ENCODE peak calls at places on chromosomes 3 and 15, in four cellular contexts. U, N, P and R are unnamed samples. For H3K27me3, the result is how much of the 10 kb centered on the place peaks cover.

GRCh38 chr3:14319654-14320182 is 82.7 kb upstream of the SLC6A6 start:
- DNase-seq in U (no peak), N (peak), P (no peak), R (no peak)

GRCh38 chr15:92079047-92079446 is 225.5 kb downstream of the SLCO3A1 start:
- DNase-seq in U (no peak), N (peak), P (no peak), R (no peak)

GRCh38 chr3:9496893-9497292 is 56.7 kb downstream of the LHFPL4 start:
- DNase-seq in U (no peak), N (no peak), P (no peak), R (no peak)

GRCh38 chr3:47022540-47023161 is 43.2 kb downstream of the NBEAL2 start:
- DNase-seq in U (no peak), N (no peak), P (no peak), R (no peak)

GRCh38 chr15:100083572-100083971 is 258.2 kb downstream of the ADAMTS17 start:
- DNase-seq in U (peak), N (no peak), P (no peak), R (peak)

GRCh38 chr3:159994182-159994581 is 5.5 kb downstream of the IL12A start:
- DNase-seq in U (no peak), N (no peak), P (no peak), R (no peak)

GRCh38 chr3:100457811-100458210 is 34.6 kb upstream of the TMEM45A start:
- DNase-seq in U (no peak), N (no peak), P (no peak), R (no peak)

GRCh38 chr3:148943531-148944200 is 47.7 kb upstream of the GYG1 start:
- DNase-seq in U (no peak), N (peak), P (no peak), R (no peak)

GRCh38 chr3:124557433-124558232 is 172.6 kb upstream of the UMPS start:
- DNase-seq in U (no peak), N (peak), P (no peak), R (no peak)

GRCh38 chr3:119939087-119939486 is 155.2 kb downstream of the GSK3B start:
- DNase-seq in U (no peak), N (no peak), P (no peak), R (no peak)

GRCh38 chr15:31328425-31328998 is 1.9 kb downstream of the KLF13 start:
- DNase-seq in U (no peak), N (peak), P (no peak), R (no peak)

GRCh38 chr3:196287066-196287404 is 491 bp downstream of the PCYT1A start:
- DNase-seq in U (peak), N (no peak), P (no peak), R (no peak)

GRCh38 chr3:18153571-18154173 is 271.5 kb downstream of the SATB1 start:
- DNase-seq in U (no peak), N (no peak), P (no peak), R (no peak)

GRCh38 chr3:192449036-192449435 is 278.3 kb downstream of the FGF12 start:
- DNase-seq in U (no peak), N (no peak), P (no peak), R (no peak)

GRCh38 chr3:133676336-133677118 is 14.8 kb upstream of the TOPBP1 start:
- DNase-seq in U (no peak), N (no peak), P (no peak), R (no peak)

GRCh38 chr3:141959921-141960554 is 83.6 kb downstream of the ATP1B3 start:
- DNase-seq in U (no peak), N (no peak), P (no peak), R (no peak)

GRCh38 chr3:131731709-131732108 is 228.9 kb upstream of the MRPL3 start:
- DNase-seq in U (no peak), N (no peak), P (no peak), R (no peak)

GRCh38 chr3:55721716-55722484 is 234.8 kb upstream of the WNT5A start:
- DNase-seq in U (no peak), N (no peak), P (no peak), R (no peak)

GRCh38 chr3:9124725-9125124 is 124.7 kb downstream of the SRGAP3 start:
- DNase-seq in U (no peak), N (no peak), P (no peak), R (no peak)

DNA sequence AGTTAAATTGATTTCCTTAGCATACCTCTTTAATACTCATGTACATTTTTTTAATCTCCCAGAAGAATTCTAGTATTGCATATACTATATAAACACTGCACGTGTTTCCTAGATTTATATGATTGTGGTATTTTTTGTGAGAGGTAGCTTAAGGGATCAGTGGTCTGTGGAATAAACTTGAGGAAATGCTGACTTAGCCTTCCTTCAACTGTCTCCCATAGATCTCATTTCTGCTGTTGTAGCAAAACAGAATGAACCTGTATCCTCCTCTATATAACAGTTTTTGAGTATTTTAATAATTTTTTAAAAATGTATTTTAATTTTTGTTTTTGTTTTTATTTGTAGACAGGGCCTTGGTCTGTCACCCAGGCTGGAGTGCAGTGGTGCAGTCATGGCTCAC is 86.8 kb downstream of the TCF12 start:
- DNase-seq in U (no peak), N (no peak), P (no peak), R (no peak)
- TF ChIP-seq CTCF in U (no peak), N (no peak), P (no peak), R (no peak)

DNA sequence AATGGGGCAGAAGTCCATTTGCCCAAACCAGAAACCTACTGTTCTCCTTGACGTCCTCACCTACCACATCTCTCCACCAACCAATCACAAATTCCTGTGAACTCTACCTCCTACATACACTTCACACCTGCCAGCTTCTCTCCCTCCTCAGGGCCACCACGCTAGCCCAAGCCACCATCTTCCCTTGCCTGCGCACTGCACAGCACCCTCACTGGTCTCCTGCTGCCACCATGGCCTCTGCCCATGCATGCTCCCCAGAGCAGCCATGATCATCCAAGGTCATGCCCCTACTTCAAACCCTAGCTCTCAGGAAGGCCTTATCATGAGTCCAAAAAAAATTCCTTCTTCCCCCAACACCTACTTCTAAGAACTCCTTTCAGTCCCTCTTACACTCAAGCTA is 1.1 kb upstream of the EPHB3 start:
- DNase-seq in U (no peak), N (no peak), P (peak), R (no peak)
- H3K27me3 ChIP-seq in U (under half), N (under half), P (under half), R (under half)

DNA sequence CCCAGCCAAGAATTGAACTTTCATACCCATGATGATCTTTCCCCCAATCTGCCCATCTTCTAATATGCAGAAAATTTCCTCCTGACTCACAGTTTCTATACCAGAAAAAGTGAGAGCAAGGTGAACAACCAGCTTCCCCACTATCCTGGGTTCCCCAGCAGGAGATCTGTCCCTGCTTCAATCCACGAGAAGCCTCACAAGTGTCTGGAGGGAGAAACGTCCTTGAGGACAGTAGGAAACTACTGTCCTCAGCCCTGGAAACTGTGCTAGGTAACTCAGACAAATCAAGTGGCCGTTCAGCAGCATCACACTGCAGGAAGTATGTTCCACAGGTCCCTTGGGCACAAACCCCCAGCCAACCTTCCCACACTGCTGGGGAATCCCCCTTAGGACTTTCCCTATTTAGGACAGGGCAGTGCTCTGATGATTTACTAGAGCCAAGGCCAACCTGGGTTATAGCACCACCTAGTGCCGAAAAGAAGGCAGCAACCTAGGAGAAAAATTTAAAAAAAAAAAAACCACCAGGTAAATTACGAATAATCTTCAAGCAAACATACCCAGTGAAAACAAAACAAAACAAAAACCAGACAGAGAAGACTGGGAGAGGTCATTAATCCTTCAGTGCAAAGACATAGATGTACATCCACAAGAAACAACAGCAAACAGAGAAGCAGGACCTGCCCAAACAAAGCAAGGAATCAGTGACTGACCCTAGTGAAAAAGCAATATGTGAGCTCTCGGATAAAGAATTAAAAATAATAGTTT is 36.0 kb downstream of the MORC1 start:
- DNase-seq in U (no peak), N (peak), P (no peak), R (no peak)
- TF ChIP-seq CTCF in U (no peak), N (peak), P (peak), R (no peak)

GRCh38 chr15:69700380-69700779 is 247.8 kb downstream of the RPLP1 start:
- DNase-seq in U (no peak), N (no peak), P (no peak), R (no peak)
- H3K27me3 ChIP-seq in U (under half), N (under half), P (under half), R (under half)

DNA sequence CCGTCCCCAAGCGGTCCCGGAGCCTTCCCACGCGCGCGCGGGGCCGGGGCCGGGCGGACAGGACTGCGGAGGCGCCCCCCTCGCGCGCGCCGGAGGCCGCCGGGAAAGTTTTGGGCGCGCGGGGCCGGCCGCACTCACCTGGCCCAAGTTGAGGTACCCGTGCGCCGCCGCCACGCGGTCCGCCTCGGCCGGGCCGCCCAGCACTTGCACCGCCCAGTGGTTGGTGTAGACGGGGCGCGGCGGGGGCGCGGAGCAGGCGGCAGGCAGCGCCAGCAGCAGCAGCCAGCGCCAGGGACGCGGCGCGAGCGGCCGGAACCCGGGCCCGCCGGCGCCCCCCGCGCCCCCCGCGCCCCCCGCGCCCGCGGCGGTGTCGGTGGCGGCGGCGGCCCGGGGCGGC is 273 bp downstream of the PCSK6 start:
- DNase-seq in U (no peak), N (peak), P (no peak), R (no peak)
- TF ChIP-seq CTCF in U (no peak), N (no peak), P (peak), R (no peak)

GRCh38 chr15:82843561-82843960 is 34.1 kb downstream of the WHAMM start:
- DNase-seq in U (no peak), N (no peak), P (no peak), R (no peak)

GRCh38 chr15:82847703-82848102 is 38.3 kb downstream of the WHAMM start:
- DNase-seq in U (no peak), N (no peak), P (no peak), R (no peak)

GRCh38 chr15:82848201-82848993 is 39.0 kb downstream of the WHAMM start:
- DNase-seq in U (no peak), N (no peak), P (no peak), R (no peak)

GRCh38 chr15:82845686-82846085 is 36.3 kb downstream of the WHAMM start:
- DNase-seq in U (no peak), N (no peak), P (no peak), R (no peak)

DNA sequence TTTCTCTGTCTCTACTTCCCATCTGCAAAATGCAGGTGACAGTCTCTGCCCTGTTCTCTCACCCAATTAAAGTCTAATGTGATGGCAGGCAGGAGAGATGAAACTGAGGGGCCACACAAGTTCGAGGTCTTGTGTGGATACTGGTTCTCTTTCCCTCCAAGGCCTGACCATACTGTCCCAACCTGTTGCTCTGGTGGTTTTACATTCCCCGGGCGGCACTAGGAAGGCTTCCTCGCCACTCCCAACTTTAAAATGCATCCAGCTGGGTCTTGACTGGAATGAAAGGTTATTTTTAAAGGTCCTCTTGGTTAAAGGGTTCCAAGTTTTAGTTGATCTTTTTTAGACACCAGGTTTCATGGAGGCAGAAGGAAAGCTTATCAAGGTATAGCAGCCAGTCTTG is 37.2 kb downstream of the WHAMM start:
- DNase-seq in U (no peak), N (no peak), P (no peak), R (no peak)
- H3K27me3 ChIP-seq in U (under half), N (under half), P (under half), R (under half)

GRCh38 chr3:78978037-78978436 is 789.8 kb downstream of the ROBO1 start:
- DNase-seq in U (no peak), N (no peak), P (no peak), R (no peak)
- TF ChIP-seq CTCF in U (no peak), N (peak), P (peak), R (peak)

GRCh38 chr3:113537155-113537554 is 4.8 kb downstream of the SIDT1 start:
- DNase-seq in U (no peak), N (no peak), P (no peak), R (no peak)

GRCh38 chr3:113533534-113533892 is 1.2 kb downstream of the SIDT1 start:
- DNase-seq in U (no peak), N (no peak), P (no peak), R (no peak)

GRCh38 chr3:113534365-113534764 is 2.0 kb downstream of the SIDT1 start:
- DNase-seq in U (no peak), N (no peak), P (no peak), R (no peak)

GRCh38 chr3:113535898-113536297 is 3.5 kb downstream of the SIDT1 start:
- DNase-seq in U (no peak), N (no peak), P (no peak), R (no peak)

DNA sequence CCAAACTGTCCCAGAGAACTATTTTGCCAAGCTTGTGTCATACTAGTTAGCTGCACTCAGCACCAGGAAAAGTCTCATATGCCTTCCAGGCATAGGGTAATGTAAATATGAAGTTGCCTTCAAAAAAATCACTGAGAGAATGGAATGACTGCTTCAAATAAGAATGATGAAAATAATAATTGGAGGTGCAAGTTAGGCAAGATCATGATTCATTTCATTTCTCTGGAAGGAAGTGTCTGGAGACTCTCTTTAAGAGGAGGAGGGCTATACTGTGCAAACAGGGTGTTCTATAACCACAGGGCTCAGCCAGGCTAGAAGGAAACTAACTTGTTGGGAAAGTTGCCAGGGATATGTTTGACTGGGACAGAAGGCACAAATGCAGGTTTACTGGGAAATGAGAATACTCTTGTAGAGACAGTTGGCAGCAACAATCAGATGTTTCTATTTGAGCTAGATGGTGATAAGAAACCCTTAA is 4.3 kb downstream of the SIDT1 start:
- DNase-seq in U (no peak), N (no peak), P (no peak), R (no peak)
- H3K27me3 ChIP-seq in U (under half), N (under half), P (under half), R (under half)

DNA sequence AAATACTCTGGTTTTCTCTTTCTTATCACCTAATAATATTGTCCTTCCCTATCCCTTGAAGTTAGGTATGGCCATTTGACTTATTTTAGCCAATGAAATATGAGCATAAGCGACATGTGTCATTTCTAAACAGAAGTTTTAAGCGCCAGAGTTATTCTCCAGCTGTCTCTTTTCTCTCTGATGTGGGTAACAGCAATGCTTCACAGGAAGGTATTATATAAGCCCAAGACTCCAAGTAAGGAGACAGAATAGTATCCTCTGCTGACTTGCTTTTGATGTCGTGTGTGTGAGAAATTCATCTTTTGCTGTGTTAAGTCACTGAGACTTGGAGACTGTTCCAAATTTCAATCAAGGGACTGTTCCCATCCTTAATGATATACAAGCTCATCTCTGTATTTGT is 224.6 kb upstream of the NECTIN3 start:
- DNase-seq in U (no peak), N (no peak), P (no peak), R (no peak)
- TF ChIP-seq CTCF in U (no peak), N (no peak), P (no peak), R (no peak)